ENCODE peak calls at places on chromosomes 11 and 22, in ten cellular contexts. P is pancreas; J is adrenal gland; G is heart left ventricle; U is tibial nerve; S is cardiac muscle cell; F is effector memory CD4-positive, alpha-beta T cell; Q is endodermal cell; B is esophagus squamous epithelium; C is Peyer's patch. T is an unnamed sample. For H3K4me1, the result is how much of the 10 kb centered on the place peaks cover.

GRCh38 chr11:119797137-119797611 is 68.2 kb upstream of the NECTIN1 start:
- DNase-seq in G (no peak), P (no peak), S (no peak), J (no peak), F (no peak), B (no peak), U (no peak), C (no peak), Q (no peak), T (peak)

GRCh38 chr11:64456509-64457320 is 97.8 kb downstream of the RPS6KA4 start:
- DNase-seq in Q (no peak), S (no peak), F (no peak), J (no peak), P (no peak), B (no peak), G (no peak), U (no peak), C (peak), T (peak)

GRCh38 chr22:32823024-32823730 is 21.7 kb downstream of the TIMP3 start:
- DNase-seq in C (peak), S (peak), J (no peak), F (no peak), G (no peak), B (no peak), Q (peak), P (no peak), U (no peak), T (no peak)

GRCh38 chr11:120344302-120345004 is 8.2 kb downstream of the ARHGEF12 start:
- DNase-seq in U (no peak), C (peak), F (peak), B (no peak), S (peak), Q (no peak), G (no peak), P (no peak), J (no peak), T (no peak)

GRCh38 chr22:32897400-32897799 is 95.9 kb downstream of the TIMP3 start:
- DNase-seq in C (no peak), S (peak), U (no peak), B (no peak), G (no peak), P (no peak), F (no peak), J (no peak), Q (no peak), T (no peak)

GRCh38 chr22:35308480-35308945 is 8.8 kb downstream of the TOM1 start:
- DNase-seq in B (no peak), Q (no peak), P (no peak), J (no peak), C (no peak), G (no peak), S (no peak), F (no peak), U (no peak), T (peak)

GRCh38 chr22:44260216-44261035 is 52.3 kb downstream of the SHISAL1 start:
- DNase-seq in P (no peak), U (no peak), F (no peak), C (peak), Q (peak), S (no peak), J (no peak), B (no peak), G (no peak), T (peak)

GRCh38 chr11:62811659-62812058 is 6.4 kb upstream of the NXF1 start:
- DNase-seq in J (no peak), P (no peak), F (no peak), B (no peak), S (no peak), Q (no peak), C (no peak), G (no peak), U (no peak), T (no peak)

GRCh38 chr11:9802291-9802861 is 138.5 kb downstream of the SWAP70 start:
- DNase-seq in C (no peak), Q (no peak), U (peak), B (no peak), J (no peak), P (no peak), S (peak), F (no peak), G (no peak), T (no peak)

GRCh38 chr11:61833926-61834277 is 5.8 kb downstream of the FADS2 start:
- DNase-seq in S (no peak), J (peak), F (no peak), U (no peak), G (peak), C (no peak), Q (peak), P (no peak), B (no peak), T (no peak)

GRCh38 chr11:119085523-119085878 is 820 bp downstream of the HMBS start:
- DNase-seq in S (no peak), B (no peak), Q (no peak), J (peak), G (peak), F (no peak), P (no peak), U (no peak), C (no peak), T (no peak)

GRCh38 chr11:129881570-129882170 is 13.7 kb downstream of the NFRKB start:
- DNase-seq in F (no peak), P (no peak), G (no peak), U (no peak), B (no peak), J (peak), C (peak), S (peak), Q (peak), T (no peak)

GRCh38 chr11:27196040-27196897 is 155.7 kb downstream of the BBOX1 start:
- DNase-seq in F (no peak), Q (peak), P (no peak), S (no peak), B (no peak), J (no peak), U (no peak), G (no peak), C (no peak), T (no peak)

GRCh38 chr11:116603783-116604323 is 168.9 kb downstream of the BUD13 start:
- DNase-seq in S (no peak), Q (peak), J (no peak), B (no peak), P (no peak), G (no peak), C (no peak), U (no peak), F (no peak), T (no peak)

GRCh38 chr11:46290021-46290420 is 12.6 kb downstream of the CREB3L1 start:
- DNase-seq in F (no peak), J (no peak), G (peak), S (no peak), U (no peak), B (no peak), P (no peak), C (no peak), Q (no peak), T (no peak)

GRCh38 chr11:128905345-128906184 is 14.4 kb downstream of the KCNJ5 start:
- DNase-seq in P (peak), G (peak), B (no peak), S (peak), F (peak), J (peak), Q (peak), U (no peak), C (peak), T (peak)

GRCh38 chr22:24694971-24695928 is 79.3 kb downstream of the PIWIL3 start:
- DNase-seq in C (peak), G (no peak), B (no peak), F (no peak), S (no peak), U (no peak), J (no peak), Q (peak), P (no peak), T (peak)

GRCh38 chr11:61254403-61255025 is 13.5 kb downstream of the PGA5 start:
- DNase-seq in P (peak), G (peak), U (peak), C (peak), F (peak), S (peak), J (peak), Q (peak), B (no peak), T (peak)

GRCh38 chr11:1072821-1073231 is 1.8 kb upstream of the MUC2 start:
- DNase-seq in C (no peak), F (no peak), S (no peak), J (no peak), P (no peak), Q (no peak), G (peak), B (no peak), U (no peak), T (peak)

GRCh38 chr11:112227002-112227401 is 774 bp downstream of the PTS start:
- DNase-seq in F (no peak), G (no peak), C (no peak), P (no peak), U (no peak), J (peak), Q (no peak), B (no peak), S (peak), T (no peak)

GRCh38 chr22:49667236-49667635 is 160.4 kb downstream of the BRD1 start:
- DNase-seq in S (no peak), U (no peak), F (no peak), J (peak), G (peak), Q (peak), P (no peak), B (no peak), C (peak), T (peak)

GRCh38 chr11:635945-636510 is 1.0 kb upstream of the DRD4 start:
- DNase-seq in J (no peak), S (no peak), U (no peak), Q (no peak), P (no peak), C (no peak), B (no peak), F (no peak), G (no peak), T (no peak)

GRCh38 chr22:30488121-30488520 is 16.3 kb upstream of the SEC14L3 start:
- DNase-seq in Q (peak), B (no peak), P (no peak), S (no peak), G (no peak), U (no peak), J (no peak), F (no peak), C (no peak), T (no peak)

DNA sequence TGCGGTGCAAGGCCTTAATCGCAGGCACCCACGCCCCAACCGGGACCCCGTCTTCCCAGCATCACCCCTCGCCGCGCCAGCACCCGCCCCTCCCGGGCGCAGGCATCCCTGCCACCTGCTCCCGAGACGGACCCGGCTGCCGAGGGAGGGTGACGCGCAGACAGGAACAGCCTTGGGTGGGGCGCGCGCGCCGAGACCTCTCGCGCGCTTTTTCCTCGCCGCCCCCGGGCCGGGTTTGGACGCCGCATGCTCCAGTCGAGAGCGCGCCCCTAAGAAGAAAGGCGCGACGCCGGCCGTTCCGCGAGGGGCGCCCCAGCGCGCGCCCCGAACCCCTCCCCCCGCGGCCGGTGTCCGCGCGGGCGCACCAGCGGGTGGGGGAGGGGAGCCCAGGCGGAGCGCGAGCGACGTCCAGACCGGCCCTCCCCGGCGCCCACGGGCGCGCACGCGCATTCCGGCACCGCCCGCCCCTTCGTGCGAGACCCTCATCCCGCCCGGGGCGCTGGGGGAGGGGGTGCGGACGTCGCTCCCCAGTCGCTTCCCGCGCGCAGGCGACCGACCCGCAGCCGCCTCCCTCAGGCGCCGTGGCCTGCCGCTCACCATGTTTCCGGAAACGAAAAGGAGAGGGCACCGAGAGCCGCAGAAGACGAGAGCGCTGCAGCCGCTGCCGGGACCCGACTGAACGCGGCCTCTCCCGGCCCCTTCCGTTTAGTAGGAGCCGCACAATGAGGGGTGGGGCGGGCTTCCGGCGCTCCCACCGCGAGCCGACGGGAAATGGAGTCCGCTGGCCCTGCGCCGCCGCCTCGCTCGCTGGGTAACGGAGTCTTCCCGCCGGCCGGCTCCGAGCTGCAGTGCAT is at the start of gene CFL1:
- DNase-seq in U (peak), C (peak), F (peak), B (peak), J (peak), Q (peak), G (peak), S (peak), P (peak), T (peak)
- H3K4me1 ChIP-seq in U (under half), C (under half), F (under half), B (under half), J (under half), Q (under half), G (under half), S (under half), P (under half), T (under half)

GRCh38 chr11:28569099-28569498 is 460.9 kb downstream of the METTL15 start:
- DNase-seq in P (no peak), S (no peak), F (no peak), G (no peak), U (no peak), Q (no peak), C (no peak), J (no peak), B (no peak), T (no peak)

DNA sequence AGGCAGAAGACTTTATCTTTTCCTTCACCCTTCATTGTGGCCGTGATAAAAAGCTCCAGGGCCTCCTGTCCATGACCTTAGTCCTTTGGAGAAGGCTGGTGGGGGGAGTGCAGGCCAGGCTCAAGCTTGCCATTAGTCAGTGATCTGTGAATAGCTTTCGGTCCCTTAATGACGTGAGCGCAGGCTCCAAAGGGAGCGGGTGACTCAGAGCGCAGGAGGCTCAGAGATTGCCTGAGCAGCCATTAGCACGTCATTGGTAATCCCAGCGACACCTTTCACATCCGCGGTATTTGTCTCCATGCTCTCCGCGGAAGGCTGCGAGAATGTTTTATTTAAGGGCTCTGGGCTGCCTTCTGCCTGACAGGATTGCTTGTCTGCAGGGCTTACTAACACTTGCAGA is 458.5 kb downstream of the METTL15 start:
- DNase-seq in B (peak), P (peak), J (peak), S (peak), U (peak), Q (peak), F (no peak), C (peak), G (peak), T (no peak)
- H3K4me3 ChIP-seq in B (no peak), P (no peak), J (peak), S (no peak), U (no peak), Q (peak), F (no peak), C (no peak), G (peak), T (no peak)

GRCh38 chr11:16966633-16967346 is 47.4 kb downstream of the PLEKHA7 start:
- DNase-seq in G (no peak), Q (no peak), F (no peak), U (no peak), B (no peak), J (no peak), P (no peak), S (no peak), C (peak), T (no peak)

GRCh38 chr11:16963316-16963876 is 50.8 kb downstream of the PLEKHA7 start:
- DNase-seq in P (no peak), B (no peak), G (no peak), S (no peak), J (no peak), F (no peak), U (no peak), Q (no peak), C (no peak), T (no peak)

GRCh38 chr11:16967347-16967662 is 46.9 kb downstream of the PLEKHA7 start:
- DNase-seq in G (no peak), B (no peak), S (no peak), Q (no peak), C (no peak), U (no peak), J (no peak), F (no peak), P (no peak), T (no peak)

GRCh38 chr11:16968196-16968595 is 46.0 kb downstream of the PLEKHA7 start:
- DNase-seq in Q (no peak), J (no peak), U (no peak), G (no peak), S (no peak), B (no peak), P (no peak), F (no peak), C (no peak), T (no peak)

DNA sequence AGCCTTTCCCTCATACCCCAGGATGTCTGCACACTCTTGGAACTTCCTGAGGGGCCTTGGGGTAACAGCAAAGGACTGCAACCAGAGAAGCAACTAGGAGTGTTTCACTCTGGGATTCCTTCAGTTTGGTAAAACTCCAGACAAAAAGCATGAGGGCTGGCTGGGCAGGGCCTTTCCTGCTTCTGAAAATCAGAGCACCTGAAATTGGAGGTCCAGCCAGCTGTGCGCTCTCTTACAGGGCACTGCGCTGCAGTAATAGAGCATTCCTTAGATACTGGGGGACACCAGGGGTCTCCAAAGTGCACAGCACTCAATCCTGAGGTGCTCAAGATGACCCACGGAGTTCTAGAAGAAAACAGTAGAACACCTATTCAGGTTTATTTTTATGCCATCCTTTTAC is 49.7 kb downstream of the PLEKHA7 start:
- DNase-seq in C (no peak), U (no peak), P (no peak), B (no peak), G (no peak), S (no peak), J (no peak), Q (no peak), F (no peak), T (no peak)
- H3K4me1 ChIP-seq in C (under half), U (under half), P (under half), B (under half), G (under half), S (under half), J (under half), Q (under half), F (under half), T (under half)

DNA sequence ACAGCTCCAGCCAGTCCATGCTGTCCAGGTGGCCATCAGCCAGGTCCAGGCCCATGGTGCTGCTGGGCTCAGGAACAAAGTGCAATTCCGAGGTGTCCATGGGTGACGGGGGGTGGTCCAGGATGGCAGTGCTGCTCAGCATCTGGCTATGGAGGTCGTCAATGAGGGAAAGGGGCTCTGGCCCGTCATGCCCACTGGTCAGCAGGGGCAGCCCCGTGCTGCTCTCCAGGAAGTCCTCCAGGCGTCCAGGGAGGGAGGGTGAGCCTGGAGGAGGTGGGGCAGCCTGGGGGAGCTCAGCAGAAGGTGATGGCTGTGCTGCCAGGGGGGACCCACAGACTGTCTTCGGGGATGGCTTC is 41.1 kb downstream of the SGSM3 start:
- DNase-seq in U (no peak), P (no peak), S (no peak), C (no peak), B (no peak), F (no peak), J (no peak), Q (no peak), G (no peak), T (peak)
- H3K4me3 ChIP-seq in U (no peak), P (no peak), S (no peak), C (no peak), B (no peak), F (no peak), J (no peak), Q (no peak), G (no peak), T (no peak)

GRCh38 chr11:105398636-105399035 is 211.2 kb upstream of the GRIA4 start:
- DNase-seq in G (no peak), S (no peak), U (no peak), P (no peak), Q (no peak), C (no peak), B (no peak), J (no peak), F (no peak), T (no peak)
- H3K4me1 ChIP-seq in G (under half), S (under half), U (under half), P (under half), Q (under half), C (under half), B (under half), J (under half), F (under half), T (under half)

DNA sequence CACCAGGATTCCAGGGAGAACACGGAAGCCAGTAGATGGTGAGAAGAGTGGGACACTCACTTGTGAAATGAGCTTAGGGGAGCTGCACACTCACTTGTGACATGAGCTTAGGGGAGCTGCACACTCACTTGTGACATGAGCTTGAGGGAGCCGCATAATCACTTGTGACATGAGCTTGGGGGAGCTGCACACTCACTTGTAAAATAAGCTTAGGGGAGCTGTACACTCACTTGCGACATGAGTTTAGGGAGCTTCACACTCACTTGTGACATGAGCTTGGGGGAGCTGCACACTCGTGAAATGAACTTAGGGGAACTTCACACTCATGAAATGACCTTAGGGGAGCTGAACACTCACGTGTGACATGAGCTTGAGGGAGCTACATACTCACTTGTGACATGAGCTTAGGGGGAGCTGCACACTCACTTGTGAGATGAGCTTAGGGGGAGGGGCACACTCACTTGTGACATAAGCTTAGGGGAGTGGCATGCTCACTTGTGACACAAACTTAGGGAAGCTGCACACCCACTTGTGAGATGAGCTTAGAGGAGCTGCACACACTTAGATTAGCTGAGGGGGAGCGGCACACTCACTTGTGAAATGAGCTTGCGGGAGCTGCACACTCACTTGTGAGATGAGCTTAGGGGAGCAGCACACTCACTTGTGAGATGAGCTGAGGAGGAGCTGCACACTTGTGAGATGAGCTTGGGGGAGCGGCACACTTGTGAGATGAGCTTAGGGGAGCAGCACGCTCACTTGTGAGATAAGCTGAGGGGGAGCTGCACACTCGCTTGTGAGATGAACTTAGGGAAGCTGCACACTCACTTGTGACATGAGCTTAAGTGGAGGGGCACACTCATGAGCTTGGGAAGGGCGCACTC is 59.0 kb downstream of the NCAPD3 start:
- DNase-seq in U (no peak), G (no peak), C (no peak), F (no peak), P (no peak), Q (peak), B (no peak), J (no peak), S (no peak), T (no peak)
- H3K4me3 ChIP-seq in U (no peak), G (no peak), C (no peak), F (no peak), P (no peak), Q (peak), B (no peak), J (no peak), S (no peak), T (no peak)

GRCh38 chr11:124096364-124096763 is 18.9 kb upstream of the VWA5A start:
- DNase-seq in C (no peak), U (no peak), P (no peak), Q (no peak), B (no peak), S (no peak), G (no peak), J (no peak), F (no peak), T (no peak)
- H3K4me1 ChIP-seq in C (under half), U (under half), P (under half), Q (under half), B (under half), S (under half), G (under half), J (under half), F (under half), T (under half)